ENCODE peak calls at places on chromosomes 11 and 22, in five cellular contexts. Y is fibroblast of the aortic adventitia, G is colonic mucosa, R is astrocyte of the cerebellum, P is GM23338. Z is an unnamed sample.
A peak's percentile ranks its signal among the peaks of the same experiment; 100 is the strongest.

GRCh38 chr11:120858740-120859139 is 165.2 kb upstream of the TBCEL start:
- DNase-seq in Y (peak; percentile 61), G (no peak), R (no peak), P (peak; percentile 47), Z (no peak)

GRCh38 chr11:2300936-2301630 is 635 bp downstream of the C11orf21 start:
- DNase-seq in Y (no peak), G (no peak), R (no peak), P (no peak), Z (no peak)

GRCh38 chr11:10751581-10751940 is 515 bp downstream of the CTR9 start:
- DNase-seq in Y (no peak), G (no peak), R (no peak), P (peak; percentile 29), Z (peak; percentile 39)

GRCh38 chr11:128524172-128524571 is 63.2 kb downstream of the ETS1 start:
- DNase-seq in Y (no peak), G (no peak), R (no peak), P (no peak), Z (no peak)

GRCh38 chr22:40904101-40904500 is 42.2 kb upstream of the DNAJB7 start:
- DNase-seq in Y (no peak), G (no peak), R (no peak), P (no peak), Z (no peak)

GRCh38 chr11:78228467-78228866 is 39.7 kb downstream of the USP35 start:
- DNase-seq in Y (peak; percentile 76), G (peak; percentile 44), R (no peak), P (peak; percentile 84), Z (peak; percentile 73)

GRCh38 chr22:26845016-26845728 is 187.8 kb downstream of the MIAT start:
- DNase-seq in Y (no peak), G (no peak), R (no peak), P (no peak), Z (no peak)

GRCh38 chr11:113179181-113179701 is 135.1 kb upstream of the TTC12 start:
- DNase-seq in Y (no peak), G (no peak), R (no peak), P (no peak), Z (no peak)

GRCh38 chr11:79727221-79727620 is 286.4 kb upstream of the TENM4 start:
- DNase-seq in Y (no peak), G (no peak), R (no peak), P (no peak), Z (no peak)

GRCh38 chr11:33719587-33719986 is 16.6 kb downstream of the CD59 start:
- DNase-seq in Y (no peak), G (no peak), R (no peak), P (no peak), Z (no peak)

GRCh38 chr22:45192701-45193187 is 29.0 kb downstream of the NUP50 start:
- DNase-seq in Y (no peak), G (no peak), R (no peak), P (peak; percentile 64), Z (no peak)

GRCh38 chr11:43903969-43904368 is 23.3 kb downstream of the ALKBH3 start:
- DNase-seq in Y (no peak), G (no peak), R (no peak), P (no peak), Z (no peak)

GRCh38 chr11:35418847-35419712 is at the start of gene SLC1A2:
- DNase-seq in Y (peak; percentile 24), G (no peak), R (no peak), P (peak; percentile 81), Z (peak; percentile 65)

GRCh38 chr11:114033572-114033971 is 25.9 kb upstream of the ZBTB16 start:
- DNase-seq in Y (no peak), G (no peak), R (no peak), P (no peak), Z (no peak)

GRCh38 chr22:50169774-50170341 is 673 bp upstream of the PANX2 start:
- DNase-seq in Y (peak; percentile 20), G (no peak), R (no peak), P (peak; percentile 48), Z (peak; percentile 53)

GRCh38 chr22:46546466-46547178 is 9.2 kb upstream of the CELSR1 start:
- DNase-seq in Y (peak; percentile 65), G (no peak), R (no peak), P (no peak), Z (peak; percentile 19)

GRCh38 chr11:108580043-108580442 is 13.5 kb downstream of the EXPH5 start:
- DNase-seq in Y (no peak), G (no peak), R (no peak), P (no peak), Z (no peak)

GRCh38 chr22:41447435-41448188 is 1.0 kb upstream of the TOB2 start:
- DNase-seq in Y (peak; percentile 53), G (peak; percentile 74), R (no peak), P (peak; percentile 72), Z (peak; percentile 81)

GRCh38 chr11:33867566-33867965 is 24.3 kb downstream of the LMO2 start:
- DNase-seq in Y (no peak), G (no peak), R (no peak), P (no peak), Z (no peak)

GRCh38 chr11:93407777-93408401 is 77.3 kb downstream of the DEUP1 start:
- DNase-seq in Y (peak; percentile 1), G (no peak), R (no peak), P (no peak), Z (no peak)

GRCh38 chr11:123549901-123550619 is 104.4 kb downstream of the SCN3B start:
- DNase-seq in Y (peak; percentile 32), G (no peak), R (no peak), P (no peak), Z (no peak)

GRCh38 chr11:77089004-77089545 is 13.6 kb upstream of the OMP start:
- DNase-seq in Y (no peak), G (no peak), R (no peak), P (no peak), Z (no peak)

GRCh38 chr22:19982991-19983578 is 33.5 kb downstream of the ARVCF start:
- DNase-seq in Y (no peak), G (no peak), R (no peak), P (no peak), Z (no peak)

GRCh38 chr11:2186669-2187266 is 15.2 kb upstream of the TH start:
- DNase-seq in Y (no peak), G (no peak), R (no peak), P (peak; percentile 71), Z (peak; percentile 40)

GRCh38 chr22:38260760-38261477 is 11.9 kb downstream of the TMEM184B start:
- DNase-seq in Y (peak; percentile 42), G (no peak), R (no peak), P (no peak), Z (peak; percentile 53)

GRCh38 chr11:28384418-28384817 is 276.2 kb downstream of the METTL15 start:
- DNase-seq in Y (peak; percentile 95), G (no peak), R (peak; percentile 97), P (no peak), Z (peak; percentile 63)

GRCh38 chr22:46892866-46893265 is 130.4 kb downstream of the TBC1D22A start:
- DNase-seq in Y (no peak), G (no peak), R (no peak), P (no peak), Z (no peak)

GRCh38 chr11:46367244-46367915 is 14.1 kb upstream of the MDK start:
- DNase-seq in Y (peak; percentile 44), G (peak; percentile 77), R (no peak), P (peak; percentile 86), Z (peak; percentile 75)

GRCh38 chr11:118628432-118628831 is 21.0 kb downstream of the PHLDB1 start:
- DNase-seq in Y (no peak), G (no peak), R (no peak), P (no peak), Z (no peak)

GRCh38 chr11:107397357-107397756 is 60.3 kb downstream of the CWF19L2 start:
- DNase-seq in Y (no peak), G (no peak), R (no peak), P (peak; percentile 67), Z (no peak)

GRCh38 chr11:112776834-112777793 is 184.1 kb upstream of the NCAM1 start:
- DNase-seq in Y (no peak), G (no peak), R (no peak), P (no peak), Z (no peak)

GRCh38 chr22:47589271-47590250 is 827.1 kb downstream of the TBC1D22A start:
- DNase-seq in Y (no peak), G (no peak), R (no peak), P (no peak), Z (no peak)

GRCh38 chr11:112221263-112221835 is 4.9 kb upstream of the PTS start:
- DNase-seq in Y (peak; percentile 36), G (no peak), R (no peak), P (no peak), Z (no peak)

GRCh38 chr22:26534166-26534855 is 22.0 kb upstream of the TFIP11 start:
- DNase-seq in Y (no peak), G (no peak), R (no peak), P (no peak), Z (no peak)

GRCh38 chr11:17978553-17979287 is 34.1 kb downstream of the SERGEF start:
- DNase-seq in Y (peak; percentile 51), G (peak; percentile 35), R (peak; percentile 19), P (peak; percentile 83), Z (peak; percentile 72)

GRCh38 chr11:124760205-124760652 is 1.9 kb downstream of the ESAM start:
- DNase-seq in Y (no peak), G (no peak), R (no peak), P (no peak), Z (no peak)

GRCh38 chr11:116540645-116541044 is 232.1 kb downstream of the BUD13 start:
- DNase-seq in Y (no peak), G (no peak), R (no peak), P (no peak), Z (no peak)

GRCh38 chr22:25417792-25418191 is 146.7 kb upstream of the GRK3 start:
- DNase-seq in Y (no peak), G (no peak), R (no peak), P (no peak), Z (no peak)

GRCh38 chr11:36818410-36818809 is 220.4 kb upstream of the RAG2 start:
- DNase-seq in Y (peak; percentile 19), G (no peak), R (no peak), P (peak; percentile 17), Z (no peak)

GRCh38 chr11:125512106-125512505 is 16.0 kb upstream of the FEZ1 start:
- DNase-seq in Y (no peak), G (no peak), R (no peak), P (no peak), Z (no peak)